ENCODE peak calls at places on chromosomes 16 and 17, in six cellular contexts. V is colonic mucosa, C is neural progenitor cell, R is fibroblast of lung, H is endodermal cell, E is cardiac muscle cell. A is an unnamed sample. For H3K36me3, the result is how much of the 10 kb centered on the place peaks cover.

GRCh38 chr16:26413780-26414179 is 652.9 kb upstream of the C16orf82 start:
- DNase-seq in V (no peak), E (no peak), R (no peak), C (no peak), H (peak), A (no peak)

GRCh38 chr16:81797443-81797842 is 18.4 kb downstream of the PLCG2 start:
- DNase-seq in E (no peak), V (no peak), C (no peak), R (no peak), H (no peak), A (no peak)

GRCh38 chr17:69945698-69946185 is 129.3 kb upstream of the KCNJ16 start:
- DNase-seq in V (no peak), R (no peak), E (peak), C (no peak), H (no peak), A (no peak)

GRCh38 chr16:83933885-83934683 is 19.0 kb upstream of the OSGIN1 start:
- DNase-seq in V (no peak), E (no peak), C (no peak), H (no peak), R (no peak), A (no peak)

GRCh38 chr17:1447061-1447460 is 9.0 kb downstream of the CRK start:
- DNase-seq in E (no peak), R (no peak), C (no peak), V (no peak), H (no peak), A (no peak)

GRCh38 chr16:13923703-13924298 is 3.8 kb downstream of the ERCC4 start:
- DNase-seq in E (peak), H (no peak), V (no peak), R (peak), C (peak), A (no peak)

GRCh38 chr17:68391561-68392268 is 65.6 kb downstream of the WIPI1 start:
- DNase-seq in C (no peak), R (peak), H (peak), E (no peak), V (peak), A (no peak)

GRCh38 chr17:64457156-64457555 is 8.2 kb downstream of the MILR1 start:
- DNase-seq in E (no peak), H (no peak), C (no peak), V (no peak), R (peak), A (no peak)

GRCh38 chr17:44044092-44044491 is 22.4 kb downstream of the LSM12 start:
- DNase-seq in E (no peak), R (peak), H (no peak), C (no peak), V (no peak), A (no peak)

GRCh38 chr16:3356118-3356517 is 429 bp downstream of the OR2C1 start:
- DNase-seq in C (no peak), V (no peak), E (no peak), H (no peak), R (no peak), A (no peak)

GRCh38 chr16:26969589-26970217 is 97.0 kb upstream of the C16orf82 start:
- DNase-seq in V (no peak), E (no peak), R (no peak), H (no peak), C (no peak), A (no peak)

GRCh38 chr17:72502111-72502939 is 381.5 kb downstream of the SOX9 start:
- DNase-seq in H (peak), C (peak), E (no peak), V (peak), R (peak), A (no peak)

GRCh38 chr16:87119748-87120147 is 197.4 kb downstream of the C16orf95 start:
- DNase-seq in H (no peak), C (no peak), V (no peak), E (no peak), R (no peak), A (no peak)

GRCh38 chr17:17605083-17605746 is 13.7 kb upstream of the PEMT start:
- DNase-seq in C (no peak), E (no peak), H (no peak), V (no peak), R (no peak), A (no peak)

GRCh38 chr17:80393491-80393890 is 21.5 kb upstream of the ENDOV start:
- DNase-seq in V (no peak), E (no peak), R (no peak), C (no peak), H (no peak), A (no peak)
- H3K36me3 ChIP-seq in V (half or more), E (under half), R (under half), C (under half), H (under half), A (under half)

DNA sequence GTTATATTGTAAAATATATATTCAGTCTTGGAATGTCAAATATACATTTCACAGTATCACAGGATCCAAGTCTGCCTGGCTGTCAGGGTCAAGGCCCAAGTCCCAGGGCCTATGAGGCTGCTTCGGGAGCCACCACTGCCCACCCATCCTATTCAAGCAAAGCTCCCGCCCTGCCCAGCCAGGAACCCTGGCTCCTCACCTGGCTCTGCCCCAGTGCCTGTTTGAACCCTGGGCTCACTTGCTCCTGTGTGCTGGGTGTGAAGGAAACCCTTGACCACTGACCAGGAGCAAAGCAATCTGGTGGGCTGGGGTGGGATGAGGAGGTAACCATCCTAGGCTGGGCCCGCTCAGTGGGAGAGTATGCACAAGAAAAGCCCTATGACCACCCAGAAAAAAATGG is 27.0 kb downstream of the ITGAE start:
- DNase-seq in E (no peak), R (no peak), C (no peak), H (no peak), V (no peak), A (no peak)
- H3K27ac ChIP-seq in E (no peak), R (no peak), C (no peak), H (no peak), V (no peak), A (no peak)

GRCh38 chr16:30619207-30619606 is 9.0 kb upstream of the ZNF689 start:
- DNase-seq in R (peak), V (no peak), H (no peak), E (no peak), C (no peak), A (no peak)

GRCh38 chr16:30619643-30620042 is 9.5 kb upstream of the ZNF689 start:
- DNase-seq in H (no peak), V (no peak), R (no peak), E (no peak), C (no peak), A (no peak)

GRCh38 chr16:30609928-30610839 is at the start of gene ZNF689:
- DNase-seq in E (peak), C (peak), H (peak), V (peak), R (peak), A (peak)

DNA sequence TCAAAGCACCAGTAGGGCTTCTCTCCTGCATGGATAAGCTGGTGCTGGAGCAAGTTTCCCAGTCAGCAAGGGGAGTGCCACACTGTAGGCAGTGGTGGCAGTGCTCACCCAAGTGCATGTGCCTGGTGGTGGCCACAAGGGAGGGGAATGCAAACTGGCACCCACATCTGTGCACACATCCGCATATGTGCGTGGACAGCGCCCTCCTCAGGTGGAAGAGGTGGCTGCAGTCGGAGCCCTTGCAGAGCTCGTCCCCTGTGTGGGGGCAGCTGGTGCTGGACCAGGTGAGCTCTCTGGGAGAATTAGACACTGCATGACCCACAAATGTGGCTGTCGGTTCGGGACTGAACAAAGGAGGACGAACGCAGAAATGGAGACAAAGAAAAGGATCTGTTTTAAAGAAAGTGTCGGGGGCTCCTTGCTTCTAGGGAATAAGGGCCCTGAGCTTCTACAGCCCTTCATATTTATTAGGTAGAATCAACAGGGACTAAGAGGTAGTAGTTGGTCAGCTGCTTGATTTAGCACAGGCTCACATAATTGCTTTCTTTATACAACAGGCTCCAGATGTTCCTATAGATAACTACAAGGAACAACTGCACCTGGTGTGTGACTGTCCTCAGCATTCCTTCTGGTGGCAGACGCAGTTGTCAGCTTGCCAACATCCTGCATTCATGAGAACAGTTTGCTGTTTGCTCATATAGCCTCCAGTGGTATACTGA is 5.3 kb upstream of the ZNF689 start:
- DNase-seq in C (peak), R (peak), H (peak), E (peak), V (peak), A (peak)
- TF ChIP-seq CTCF in C (peak), R (peak), H (peak), E (peak), V (peak), A (peak)

DNA sequence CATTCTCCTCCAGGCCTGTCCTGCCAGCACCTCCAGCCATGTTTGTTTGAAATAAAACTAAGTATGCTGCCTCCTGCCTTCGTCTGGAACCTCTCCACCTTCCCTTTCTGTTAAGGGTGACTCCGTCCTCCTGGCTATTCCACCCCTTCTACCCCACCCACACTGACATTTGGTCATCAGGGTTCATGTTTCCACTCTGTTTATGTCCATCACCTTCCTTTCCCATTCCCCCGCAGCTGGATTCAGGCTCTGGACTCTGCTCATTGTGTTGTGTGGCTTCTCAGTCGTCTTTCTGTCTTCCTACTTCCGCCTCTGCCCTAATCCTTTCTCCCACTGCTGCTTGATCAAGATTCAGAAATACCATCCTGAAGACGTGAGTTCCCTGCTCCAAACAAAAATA is 28.6 kb downstream of the EPN2 start:
- DNase-seq in E (no peak), C (no peak), V (no peak), R (no peak), H (no peak), A (no peak)
- H3K36me3 ChIP-seq in E (under half), C (under half), V (under half), R (under half), H (under half), A (under half)

GRCh38 chr17:4679652-4680051 is 24.3 kb downstream of the PELP1 start:
- DNase-seq in C (no peak), H (peak), V (no peak), E (no peak), R (peak), A (no peak)

GRCh38 chr17:4676777-4677176 is 27.2 kb downstream of the PELP1 start:
- DNase-seq in C (no peak), H (no peak), E (no peak), V (no peak), R (peak), A (no peak)

GRCh38 chr17:4673986-4674770 is 29.8 kb downstream of the PELP1 start:
- DNase-seq in H (no peak), R (no peak), C (no peak), V (no peak), E (no peak), A (no peak)

GRCh38 chr17:4675791-4676190 is 28.1 kb downstream of the PELP1 start:
- DNase-seq in E (no peak), V (no peak), R (no peak), H (no peak), C (no peak), A (no peak)

GRCh38 chr17:4678448-4679026 is 25.4 kb downstream of the PELP1 start:
- DNase-seq in V (no peak), R (peak), H (no peak), C (no peak), E (peak), A (no peak)
- H3K27ac ChIP-seq in V (no peak), R (no peak), H (no peak), C (no peak), E (peak), A (no peak)

GRCh38 chr17:77096570-77097214 is 44.1 kb upstream of the SEC14L1 start:
- DNase-seq in V (no peak), H (no peak), R (peak), C (no peak), E (peak), A (no peak)
- TF ChIP-seq CTCF in V (peak), H (peak), R (peak), C (peak), E (peak), A (peak)

DNA sequence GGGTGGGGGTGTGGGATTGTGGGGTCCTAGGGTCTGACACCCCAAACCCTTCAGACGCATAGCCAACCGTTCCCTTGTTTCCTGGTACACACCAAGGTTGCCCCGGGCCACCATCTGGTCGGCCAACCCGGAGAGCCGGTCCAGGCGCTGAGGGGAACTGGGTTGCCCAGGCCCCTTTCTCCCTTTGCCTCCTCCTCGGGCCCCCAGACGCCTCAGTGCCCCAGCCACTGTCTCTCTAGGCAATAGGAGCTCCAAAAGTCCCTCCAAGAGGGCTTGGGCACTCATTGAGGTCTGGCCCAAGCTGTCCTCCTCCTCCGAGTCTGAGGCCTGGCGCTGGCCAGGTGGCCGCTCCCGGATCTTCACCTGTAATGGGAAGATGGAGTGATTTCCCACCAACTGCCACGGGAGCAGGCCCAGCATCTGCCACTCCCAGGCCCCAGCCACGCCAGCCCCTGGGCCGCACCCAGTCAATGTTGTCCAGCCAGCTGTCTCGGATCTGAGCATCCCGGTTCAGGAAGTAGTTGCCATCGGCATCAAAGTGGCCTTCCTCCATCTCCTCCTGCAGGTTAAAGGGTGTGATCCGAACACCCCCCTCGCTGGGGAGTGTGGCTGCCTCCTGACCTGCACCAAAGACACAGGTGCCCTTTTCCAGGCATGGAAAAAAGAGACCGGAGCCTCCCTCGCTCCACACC is 1.5 kb downstream of the CD2BP2 start:
- DNase-seq in V (no peak), C (no peak), E (no peak), R (no peak), H (no peak), A (no peak)
- H3K36me3 ChIP-seq in V (under half), C (under half), E (under half), R (under half), H (half or more), A (under half)